ENCODE peak calls at places on chromosomes 13 and 19, in nine cellular contexts. S is fibroblast of lung; R is OCI-LY7; T is kidney; F is lung; E is BE2C; O is gastrocnemius medialis; P is naive thymus-derived CD4-positive, alpha-beta T cell; K is cardiac muscle cell. C is an unnamed sample.

GRCh38 chr19:5036733-5037681 is 68.1 kb downstream of the KDM4B start:
- DNase-seq in R (no peak), K (peak; percentile 54), S (peak; percentile 85), F (no peak), O (no peak), E (peak; percentile 65), T (peak; percentile 80), P (no peak), C (peak; percentile 52)

GRCh38 chr19:50657672-50658437 is 8.6 kb downstream of the C19orf81 start:
- DNase-seq in O (peak; percentile 16), S (peak; percentile 85), K (peak; percentile 100), P (peak; percentile 21), T (peak; percentile 97), E (peak; percentile 100), F (peak; percentile 87), R (peak; percentile 98), C (peak; percentile 83)

GRCh38 chr13:77853701-77854100 is 64.9 kb downstream of the EDNRB start:
- DNase-seq in S (no peak), T (no peak), F (no peak), K (no peak), P (no peak), R (no peak), O (no peak), E (no peak), C (no peak)

GRCh38 chr13:79451500-79451962 is 29.4 kb upstream of the NDFIP2 start:
- DNase-seq in K (no peak), F (no peak), E (peak; percentile 54), R (no peak), T (no peak), S (peak; percentile 95), O (no peak), P (peak; percentile 37), C (no peak)

GRCh38 chr19:39951065-39951650 is 16.7 kb upstream of the FCGBP start:
- DNase-seq in O (no peak), S (no peak), K (no peak), T (no peak), F (no peak), P (no peak), R (no peak), E (no peak), C (no peak)

GRCh38 chr19:48443731-48444128 is 2.1 kb upstream of the GRWD1 start:
- DNase-seq in F (no peak), P (no peak), R (no peak), T (no peak), E (no peak), S (no peak), K (no peak), O (no peak), C (no peak)

GRCh38 chr19:53112286-53112685 is 9.1 kb upstream of the ZNF160 start:
- DNase-seq in T (no peak), E (no peak), P (no peak), R (no peak), F (peak; percentile 4), O (no peak), S (peak; percentile 34), K (no peak), C (no peak)

GRCh38 chr13:37074703-37075102 is 15.2 kb upstream of the SUPT20H start:
- DNase-seq in R (peak; percentile 53), O (no peak), K (peak; percentile 9), E (no peak), P (no peak), F (no peak), T (no peak), S (peak; percentile 50), C (no peak)

GRCh38 chr19:19406878-19407639 is 1.6 kb downstream of the GATAD2A start:
- DNase-seq in O (peak; percentile 30), S (peak; percentile 52), T (no peak), K (no peak), P (peak; percentile 43), R (peak; percentile 73), E (peak; percentile 31), F (peak; percentile 55), C (no peak)

GRCh38 chr19:3527250-3527910 is 11.6 kb upstream of the TEKTIP1 start:
- DNase-seq in P (no peak), K (no peak), E (no peak), T (peak; percentile 71), S (no peak), O (no peak), F (no peak), R (no peak), C (no peak)

GRCh38 chr13:25130944-25131343 is 35.0 kb downstream of the PABPC3 start:
- DNase-seq in F (no peak), T (no peak), K (no peak), P (no peak), E (no peak), O (no peak), R (no peak), S (no peak), C (no peak)

DNA sequence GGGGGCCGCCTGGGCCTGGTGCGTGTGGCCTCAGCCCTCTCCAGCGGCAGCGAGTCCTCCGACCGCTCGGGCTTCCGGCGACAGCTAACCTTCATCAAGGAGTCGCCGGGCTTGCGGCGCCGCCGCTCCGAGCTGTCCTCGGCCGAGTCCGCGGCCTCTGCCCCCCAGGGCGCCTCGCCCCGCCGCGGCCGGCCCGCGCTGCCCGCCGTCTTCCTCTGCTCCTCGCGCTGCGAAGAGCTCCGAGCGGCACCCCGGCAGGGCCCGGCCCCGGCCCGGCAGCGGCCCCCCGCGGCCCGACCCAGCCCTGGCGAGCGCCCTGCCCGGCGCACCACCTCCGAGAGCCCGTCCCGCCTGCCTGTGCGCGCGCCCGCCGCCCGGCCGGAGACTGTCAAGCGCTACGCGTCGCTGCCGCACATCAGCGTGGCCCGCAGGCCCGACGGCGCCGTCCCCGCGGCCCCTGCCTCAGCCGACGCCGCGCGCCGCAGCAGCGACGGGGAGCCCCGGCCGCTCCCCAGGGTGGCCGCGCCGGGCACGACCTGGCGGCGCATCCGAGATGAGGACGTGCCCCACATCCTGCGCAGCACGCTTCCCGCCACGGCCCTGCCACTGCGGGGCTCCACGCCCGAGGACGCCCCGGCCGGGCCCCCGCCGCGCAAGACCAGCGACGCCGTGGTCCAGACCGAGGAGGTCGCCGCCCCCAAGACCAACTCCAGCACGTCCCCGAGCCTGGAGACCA is 9.6 kb downstream of the C19orf25 start:
- DNase-seq in O (no peak), R (no peak), K (peak; percentile 30), E (no peak), F (no peak), T (peak; percentile 76), S (no peak), P (peak; percentile 41), C (no peak)
- H3K4me1 ChIP-seq in O (peaks cover 48% of the 10 kb centered on the region), R (peaks cover 16% of the 10 kb centered on the region), K (peaks cover 12% of the 10 kb centered on the region), E (peaks cover 14% of the 10 kb centered on the region), F (peaks cover 57% of the 10 kb centered on the region), T (peaks cover 31% of the 10 kb centered on the region), S (peaks cover 3% of the 10 kb centered on the region), P (peaks cover 30% of the 10 kb centered on the region), C (peaks cover 81% of the 10 kb centered on the region)

GRCh38 chr19:45112111-45112827 is 19.3 kb downstream of the PPP1R37 start:
- DNase-seq in P (no peak), S (no peak), R (no peak), O (no peak), T (no peak), K (no peak), F (no peak), E (no peak), C (no peak)

GRCh38 chr19:45113628-45114027 is 20.6 kb downstream of the PPP1R37 start:
- DNase-seq in O (no peak), F (no peak), P (no peak), S (no peak), T (no peak), E (no peak), K (no peak), R (no peak), C (no peak)

GRCh38 chr19:45107621-45108170 is 14.7 kb downstream of the PPP1R37 start:
- DNase-seq in K (no peak), E (no peak), O (no peak), T (no peak), R (no peak), S (no peak), P (no peak), F (no peak), C (no peak)

GRCh38 chr19:45114116-45114515 is 21.1 kb downstream of the PPP1R37 start:
- DNase-seq in O (no peak), F (no peak), T (no peak), R (peak; percentile 24), P (no peak), K (no peak), E (no peak), S (no peak), C (no peak)

GRCh38 chr19:45110811-45111210 is 17.8 kb downstream of the PPP1R37 start:
- DNase-seq in R (no peak), O (no peak), K (no peak), E (no peak), T (no peak), F (no peak), S (no peak), P (no peak), C (no peak)
- H3K9me3 ChIP-seq in R (no peaks in the 10 kb centered on the region), O (no peaks in the 10 kb centered on the region), K (no peaks in the 10 kb centered on the region), E (no peaks in the 10 kb centered on the region), T (no peaks in the 10 kb centered on the region), F (no peaks in the 10 kb centered on the region), S (no peaks in the 10 kb centered on the region), P (no peaks in the 10 kb centered on the region), C (no peaks in the 10 kb centered on the region)

GRCh38 chr13:23629566-23630272 is 59.5 kb downstream of the TNFRSF19 start:
- DNase-seq in O (no peak), K (no peak), P (no peak), T (no peak), F (no peak), R (no peak), S (no peak), E (no peak), C (no peak)

GRCh38 chr13:23628765-23629565 is 58.8 kb downstream of the TNFRSF19 start:
- DNase-seq in T (no peak), S (peak; percentile 45), O (no peak), K (no peak), P (no peak), E (no peak), R (no peak), F (no peak), C (no peak)

GRCh38 chr13:23627419-23627818 is 57.2 kb downstream of the TNFRSF19 start:
- DNase-seq in K (no peak), S (no peak), O (no peak), P (no peak), F (no peak), T (no peak), E (no peak), R (no peak), C (no peak)

GRCh38 chr13:23626730-23627129 is 56.5 kb downstream of the TNFRSF19 start:
- DNase-seq in E (no peak), F (no peak), S (no peak), R (no peak), O (no peak), P (no peak), K (no peak), T (no peak), C (no peak)

DNA sequence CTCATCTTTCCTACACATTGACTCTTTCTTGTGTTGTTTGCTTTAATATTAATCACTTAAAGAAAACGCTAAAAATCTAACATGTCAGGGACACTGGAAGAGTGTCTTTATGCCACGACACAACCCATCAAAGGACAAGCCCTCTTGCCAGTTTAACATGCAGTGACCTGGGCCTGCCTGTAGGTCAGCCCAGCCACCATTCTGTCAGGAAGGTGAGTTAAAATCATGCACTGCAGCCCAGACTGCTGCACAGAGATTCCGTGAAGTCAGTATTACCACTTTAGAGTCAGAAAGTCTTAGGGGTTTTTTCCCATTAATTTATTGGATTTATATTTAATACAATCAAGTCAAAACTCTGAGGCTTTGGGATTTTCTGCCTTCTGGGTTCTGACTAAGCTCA is 58.0 kb downstream of the TNFRSF19 start:
- DNase-seq in K (no peak), P (no peak), R (no peak), T (no peak), S (no peak), F (no peak), O (no peak), E (no peak), C (no peak)
- H3K4me1 ChIP-seq in K (peaks cover 20% of the 10 kb centered on the region), P (no peaks in the 10 kb centered on the region), R (no peaks in the 10 kb centered on the region), T (peaks cover 7% of the 10 kb centered on the region), S (no peaks in the 10 kb centered on the region), F (peaks cover 13% of the 10 kb centered on the region), O (no peaks in the 10 kb centered on the region), E (no peaks in the 10 kb centered on the region), C (peaks cover 59% of the 10 kb centered on the region)

GRCh38 chr13:82739881-82740280 is 1142.4 kb downstream of the SLITRK1 start:
- DNase-seq in S (no peak), R (no peak), P (no peak), K (no peak), F (no peak), E (no peak), T (no peak), O (no peak), C (no peak)
- H3K9me3 ChIP-seq in S (no peaks in the 10 kb centered on the region), R (peaks cover 4% of the 10 kb centered on the region), P (no peaks in the 10 kb centered on the region), K (no peaks in the 10 kb centered on the region), F (peaks cover 6% of the 10 kb centered on the region), E (no peaks in the 10 kb centered on the region), T (peaks cover 3% of the 10 kb centered on the region), O (no peaks in the 10 kb centered on the region), C (peaks cover 42% of the 10 kb centered on the region)